ENCODE peak calls at places on chromosomes 3 and 15, in nine cellular contexts. C is cerebellar cortex; R is kidney tubule cell; Y is psoas muscle; W is GM12865; J is uterus; G is T-helper 17 cell; L is NCI-H69; U is activated T-helper 2 cell treated with anti-CD3 and anti-CD28 coated beads, Interferon-gamma antibody, Interleukin-2, Interleukin-4, amounts not matched to agents 10 μg/mL and 5 μg/mL and 100 μg/mL, durations not matched to agents 14 hours and 24 hours and 36 hours. E is an unnamed sample.

GRCh38 chr15:92226020-92226612 is 167.6 kb upstream of the ST8SIA2 start:
- DNase-seq in R (peak), J (no peak), C (peak), G (no peak), W (peak), U (no peak), Y (no peak), L (peak), E (no peak)

GRCh38 chr15:98853161-98853560 is 154.4 kb downstream of the PGPEP1L start:
- DNase-seq in C (peak), G (peak), R (peak), Y (peak), J (peak), L (peak), W (peak), U (peak), E (peak)

GRCh38 chr3:12427551-12427950 is 56.7 kb upstream of the TSEN2 start:
- DNase-seq in J (no peak), G (no peak), L (no peak), Y (no peak), C (no peak), R (no peak), W (no peak), U (no peak), E (no peak)

GRCh38 chr3:155386817-155387403 is 93.4 kb upstream of the STRIT1 start:
- DNase-seq in L (peak), J (no peak), R (no peak), Y (no peak), G (no peak), U (no peak), W (no peak), C (no peak), E (no peak)

GRCh38 chr3:183502782-183503181 is 52.7 kb downstream of the KLHL6 start:
- DNase-seq in R (peak), L (peak), C (peak), Y (no peak), W (no peak), J (no peak), G (no peak), U (no peak), E (no peak)

GRCh38 chr15:51162865-51163762 is 68.4 kb upstream of the TNFAIP8L3 start:
- DNase-seq in W (peak), G (peak), J (peak), R (peak), C (peak), L (peak), Y (peak), U (peak), E (peak)

GRCh38 chr3:195082811-195083210 is 188.1 kb downstream of the XXYLT1 start:
- DNase-seq in Y (peak), C (no peak), L (no peak), J (no peak), G (no peak), W (no peak), U (no peak), R (no peak), E (no peak)

GRCh38 chr3:155449613-155450267 is 156.3 kb upstream of the STRIT1 start:
- DNase-seq in Y (no peak), J (no peak), G (no peak), C (no peak), U (no peak), W (no peak), L (no peak), R (no peak), E (no peak)

GRCh38 chr3:187709155-187709554 is 6.8 kb upstream of the RTP2 start:
- DNase-seq in W (no peak), U (no peak), G (no peak), Y (no peak), C (no peak), L (no peak), R (peak), J (no peak), E (no peak)

E was measured in ecto neural progenitor cell.